ENCODE peak calls at places on chromosomes 5 and 9, in nine cellular contexts. T is left ventricle myocardium inferior, L is mesothelial cell of epicardium, U is stomach, Y is fibroblast of lung, I is astrocyte of the cerebellum, Q is Peyer's patch, Z is neural crest cell, D is HFFc6. A is an unnamed sample.

GRCh38 chr5:86880785-86881492 is 263.2 kb downstream of the COX7C start:
- DNase-seq in Z (peak; percentile 18), Q (peak; percentile 47), I (peak; percentile 86), L (no peak), U (no peak), Y (peak; percentile 86), D (peak; percentile 92), T (no peak), A (no peak)

GRCh38 chr5:120767171-120767820 is 303.2 kb downstream of the PRR16 start:
- DNase-seq in L (no peak), T (no peak), D (peak; percentile 51), Q (no peak), Y (peak; percentile 29), Z (no peak), I (no peak), U (no peak), A (no peak)

GRCh38 chr9:38079410-38080105 is 10.5 kb upstream of the SHB start:
- DNase-seq in D (peak; percentile 48), U (no peak), Q (no peak), L (no peak), I (no peak), Y (peak; percentile 68), T (no peak), Z (no peak), A (peak; percentile 22)

GRCh38 chr5:10288600-10289213 is 19.0 kb downstream of the CMBL start:
- DNase-seq in D (no peak), I (no peak), Z (no peak), Q (peak; percentile 91), U (peak; percentile 96), L (peak; percentile 34), Y (no peak), T (peak; percentile 74), A (no peak)

GRCh38 chr5:16903480-16904300 is 32.4 kb downstream of the MYO10 start:
- DNase-seq in Y (no peak), D (no peak), Q (no peak), L (no peak), U (no peak), Z (no peak), T (no peak), I (no peak), A (no peak)

GRCh38 chr9:112925058-112925641 is 34.5 kb upstream of the SLC46A2 start:
- DNase-seq in I (peak; percentile 9), Z (peak; percentile 28), Y (peak; percentile 13), D (peak; percentile 13), Q (peak; percentile 60), U (no peak), T (no peak), L (no peak), A (no peak)

GRCh38 chr5:149748471-149749094 is 18.5 kb downstream of the PPARGC1B start:
- DNase-seq in L (no peak), Q (no peak), I (no peak), U (no peak), Y (no peak), Z (no peak), T (no peak), D (no peak), A (no peak)

GRCh38 chr9:5799314-5799713 is 33.6 kb downstream of the ERMP1 start:
- DNase-seq in U (no peak), I (peak; percentile 34), Q (peak; percentile 64), D (peak; percentile 51), Z (no peak), Y (peak; percentile 41), L (no peak), T (no peak), A (no peak)

GRCh38 chr5:177455036-177455660 is 8.5 kb downstream of the PRR7 start:
- DNase-seq in D (peak; percentile 40), Z (peak; percentile 84), L (peak; percentile 82), I (no peak), Q (peak; percentile 96), U (peak; percentile 90), T (peak; percentile 80), Y (peak; percentile 72), A (peak; percentile 95)

GRCh38 chr9:98742325-98743280 is 33.9 kb upstream of the GABBR2 start:
- DNase-seq in U (no peak), Z (no peak), Q (no peak), I (no peak), D (peak; percentile 43), Y (peak; percentile 57), L (no peak), T (no peak), A (no peak)

GRCh38 chr9:16726023-16726422 is 144.4 kb downstream of the BNC2 start:
- DNase-seq in T (no peak), U (no peak), I (peak; percentile 43), Q (no peak), D (peak; percentile 39), Y (peak; percentile 61), L (no peak), Z (no peak), A (no peak)

GRCh38 chr5:55159763-55160492 is at the start of gene GPX8:
- DNase-seq in L (no peak), D (peak; percentile 84), Q (no peak), U (no peak), T (no peak), Y (peak; percentile 90), I (peak; percentile 81), Z (peak; percentile 41), A (no peak)

GRCh38 chr5:138649775-138650174 is 74.6 kb upstream of the HSPA9 start:
- DNase-seq in Y (no peak), I (no peak), Q (no peak), D (no peak), L (no peak), T (no peak), U (no peak), Z (no peak), A (no peak)

GRCh38 chr5:138539791-138540190 is 3.2 kb downstream of the ETF1 start:
- DNase-seq in T (no peak), Y (no peak), U (no peak), D (no peak), Z (no peak), I (no peak), Q (no peak), L (no peak), A (no peak)

GRCh38 chr5:141199359-141200235 is at the start of gene PCDHB11:
- DNase-seq in Q (no peak), Y (no peak), I (no peak), Z (no peak), T (no peak), D (no peak), L (no peak), U (no peak), A (no peak)

GRCh38 chr5:134374234-134374633 is 2.9 kb downstream of the UBE2B start:
- DNase-seq in Y (no peak), Q (no peak), U (no peak), L (no peak), T (no peak), D (no peak), I (no peak), Z (no peak), A (no peak)

GRCh38 chr5:37721447-37721871 is 118.4 kb downstream of the GDNF start:
- DNase-seq in Q (no peak), L (no peak), Z (no peak), U (no peak), T (no peak), Y (peak; percentile 65), D (no peak), I (no peak), A (no peak)

DNA sequence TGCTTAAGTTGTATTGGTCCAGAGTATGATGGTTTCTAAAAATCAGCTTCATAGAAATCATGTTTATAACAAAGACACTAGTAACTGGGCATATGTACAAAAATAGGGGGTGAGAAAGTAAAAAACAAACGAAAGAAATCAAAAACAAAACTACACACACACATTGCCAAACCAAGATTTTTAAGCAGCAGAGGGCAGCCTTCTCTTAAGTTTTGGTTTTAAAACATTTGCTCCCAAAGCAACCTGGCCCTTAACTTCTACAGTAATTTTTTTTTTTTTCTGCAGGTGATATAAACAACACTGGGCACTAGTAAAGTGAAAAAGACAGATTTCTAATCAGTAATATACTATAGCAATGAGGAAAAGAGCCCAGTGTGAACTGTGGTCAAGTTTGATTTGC is 13.5 kb upstream of the GAPT start:
- DNase-seq in I (no peak), Z (no peak), L (no peak), Q (no peak), D (no peak), Y (no peak), U (no peak), T (no peak), A (no peak)
- TF ChIP-seq CTCF in I (peak; percentile 9), Z (no peak), L (no peak), Q (peak; percentile 27), D (peak; percentile 45), Y (peak; percentile 19), U (no peak), T (peak; percentile 24), A (peak; percentile 58)

GRCh38 chr5:153151558-153151957 is 338.9 kb upstream of the GRIA1 start:
- DNase-seq in Y (no peak), Z (no peak), L (no peak), D (no peak), U (no peak), Q (no peak), I (no peak), T (no peak), A (no peak)
- TF ChIP-seq CTCF in Y (no peak), Z (no peak), L (no peak), D (no peak), U (no peak), Q (no peak), I (no peak), T (no peak), A (no peak)

GRCh38 chr5:77518304-77518703 is 26.2 kb upstream of the WDR41 start:
- DNase-seq in Q (no peak), I (peak; percentile 6), Y (peak; percentile 6), L (no peak), Z (no peak), U (no peak), T (no peak), D (no peak), A (no peak)
- TF ChIP-seq CTCF in Q (no peak), I (peak; percentile 3), Y (no peak), L (no peak), Z (peak; percentile 61), U (no peak), T (peak; percentile 25), D (peak; percentile 38), A (peak; percentile 69)

GRCh38 chr5:135472141-135472540 is 20.0 kb upstream of the TIFAB start:
- DNase-seq in I (no peak), D (no peak), L (no peak), U (no peak), Q (no peak), Y (no peak), Z (no peak), T (no peak), A (no peak)

GRCh38 chr5:135476615-135477493 is 24.7 kb upstream of the TIFAB start:
- DNase-seq in D (no peak), Z (no peak), T (no peak), I (no peak), Y (no peak), Q (no peak), U (peak; percentile 10), L (no peak), A (no peak)

GRCh38 chr5:135471726-135472125 is 19.6 kb upstream of the TIFAB start:
- DNase-seq in Q (no peak), L (no peak), U (no peak), I (no peak), Z (no peak), T (no peak), D (no peak), Y (no peak), A (no peak)

GRCh38 chr5:135477594-135477993 is 25.4 kb upstream of the TIFAB start:
- DNase-seq in Q (no peak), L (no peak), U (no peak), I (no peak), Y (no peak), Z (no peak), D (no peak), T (no peak), A (no peak)

GRCh38 chr5:135473956-135474670 is 22.0 kb upstream of the TIFAB start:
- DNase-seq in T (no peak), D (no peak), Z (no peak), Y (no peak), I (no peak), Q (no peak), U (no peak), L (no peak), A (no peak)
- TF ChIP-seq CTCF in T (no peak), D (no peak), Z (no peak), Y (no peak), I (no peak), Q (no peak), U (no peak), L (no peak), A (no peak)